ENCODE peak calls at places on chromosomes 6 and 20, in six cellular contexts. N is astrocyte of the cerebellum, A is LHCN-M2, D is occipital lobe, J is fibroblast of mammary gland, M is mesenchymal stem cell. K is an unnamed sample.

GRCh38 chr6:42047790-42048405 is 2.4 kb upstream of the TAF8 start:
- DNase-seq in A (no peak), D (no peak), M (no peak), J (no peak), N (no peak), K (no peak)

GRCh38 chr20:37363221-37364012 is 17.5 kb downstream of the SRC start:
- DNase-seq in A (no peak), D (no peak), N (no peak), J (no peak), M (no peak), K (no peak)

GRCh38 chr6:97917369-97917768 is 634.4 kb upstream of the MMS22L start:
- DNase-seq in D (no peak), M (no peak), J (no peak), A (no peak), N (no peak), K (no peak)

GRCh38 chr6:107618672-107619071 is 128.8 kb downstream of the SOBP start:
- DNase-seq in A (no peak), J (no peak), D (no peak), N (no peak), M (no peak), K (no peak)

GRCh38 chr6:25462235-25462897 is 183.2 kb downstream of the CARMIL1 start:
- DNase-seq in D (no peak), N (no peak), J (no peak), M (no peak), A (no peak), K (no peak)

GRCh38 chr6:123009101-123009500 is 13.1 kb downstream of the CLVS2 start:
- DNase-seq in N (no peak), J (no peak), M (no peak), D (no peak), A (no peak), K (no peak)

GRCh38 chr6:70956451-70957283 is at the start of gene B3GAT2:
- DNase-seq in A (peak), N (no peak), J (peak), M (peak), D (peak), K (no peak)

GRCh38 chr6:50187212-50188055 is 137.7 kb upstream of the DEFB112 start:
- DNase-seq in J (no peak), N (no peak), D (no peak), A (no peak), M (no peak), K (no peak)

GRCh38 chr20:18133962-18134361 is 3.7 kb upstream of the KAT14 start:
- DNase-seq in D (no peak), N (no peak), M (no peak), A (no peak), J (no peak), K (no peak)

GRCh38 chr6:169885131-169885530 is 133.7 kb downstream of the ERMARD start:
- DNase-seq in J (no peak), D (no peak), M (no peak), N (no peak), A (no peak), K (no peak)

GRCh38 chr6:150723857-150724256 is 124.2 kb downstream of the PLEKHG1 start:
- DNase-seq in J (no peak), N (no peak), A (no peak), D (no peak), M (no peak), K (no peak)

K was measured in AG09319.